ENCODE peak calls at places on chromosomes 3 and 15, in four cellular contexts. One of them, this sample, is unnamed.

GRCh38 chr3:130661116-130661515 is 85.5 kb downstream of the PIK3R4 start:
- DNase-seq in IMR-90: peak; percentile 46
- DNase-seq in H9: no peak
- DNase-seq in mesenchymal stem cell: peak; percentile 13
- DNase-seq in this sample: no peak

GRCh38 chr3:4107430-4107829 is 195.7 kb upstream of the SETMAR start:
- DNase-seq in IMR-90: no peak
- DNase-seq in H9: no peak
- DNase-seq in mesenchymal stem cell: no peak
- DNase-seq in this sample: no peak

GRCh38 chr3:134846943-134847342 is 51.9 kb downstream of the EPHB1 start:
- DNase-seq in IMR-90: peak; percentile 46
- DNase-seq in H9: peak; percentile 36
- DNase-seq in mesenchymal stem cell: peak; percentile 72
- DNase-seq in this sample: no peak

GRCh38 chr3:141646760-141647561 is 91.1 kb upstream of the RNF7 start:
- DNase-seq in IMR-90: peak; percentile 62
- DNase-seq in H9: peak; percentile 73
- DNase-seq in mesenchymal stem cell: peak; percentile 75
- DNase-seq in this sample: peak; percentile 21

GRCh38 chr3:112634786-112635541 is 6.0 kb downstream of the CCDC80 start:
- DNase-seq in IMR-90: peak; percentile 33
- DNase-seq in H9: no peak
- DNase-seq in mesenchymal stem cell: peak; percentile 56
- DNase-seq in this sample: no peak

GRCh38 chr3:147407107-147407494 is 758 bp upstream of the ZIC4 start:
- DNase-seq in IMR-90: no peak
- DNase-seq in H9: no peak
- DNase-seq in mesenchymal stem cell: no peak
- DNase-seq in this sample: peak; percentile 42

GRCh38 chr3:45020534-45020933 is 5.6 kb upstream of the CLEC3B start:
- DNase-seq in IMR-90: no peak
- DNase-seq in H9: no peak
- DNase-seq in mesenchymal stem cell: no peak
- DNase-seq in this sample: no peak

GRCh38 chr3:63228677-63229076 is 49.4 kb upstream of the SYNPR start:
- DNase-seq in IMR-90: peak; percentile 12
- DNase-seq in H9: peak; percentile 55
- DNase-seq in mesenchymal stem cell: peak; percentile 17
- DNase-seq in this sample: peak; percentile 14

GRCh38 chr15:63466378-63467192 is 37.8 kb upstream of the USP3 start:
- DNase-seq in IMR-90: peak; percentile 70
- DNase-seq in H9: peak; percentile 67
- DNase-seq in mesenchymal stem cell: peak; percentile 76
- DNase-seq in this sample: peak; percentile 43

GRCh38 chr3:24196526-24196925 is 251.4 kb downstream of the NR1D2 start:
- DNase-seq in IMR-90: no peak
- DNase-seq in H9: no peak
- DNase-seq in mesenchymal stem cell: no peak
- DNase-seq in this sample: no peak

GRCh38 chr3:9934235-9934621 is 594 bp downstream of the CRELD1 start:
- DNase-seq in IMR-90: no peak
- DNase-seq in H9: no peak
- DNase-seq in mesenchymal stem cell: no peak
- DNase-seq in this sample: no peak

GRCh38 chr15:83160741-83161140 is 46.9 kb downstream of the HDGFL3 start:
- DNase-seq in IMR-90: no peak
- DNase-seq in H9: no peak
- DNase-seq in mesenchymal stem cell: no peak
- DNase-seq in this sample: no peak

GRCh38 chr3:66011098-66011655 is 27.5 kb downstream of the MAGI1 start:
- DNase-seq in IMR-90: no peak
- DNase-seq in H9: no peak
- DNase-seq in mesenchymal stem cell: no peak
- DNase-seq in this sample: no peak

GRCh38 chr3:23991236-23992050 is 46.4 kb downstream of the NR1D2 start:
- DNase-seq in IMR-90: peak; percentile 24
- DNase-seq in H9: no peak
- DNase-seq in mesenchymal stem cell: peak; percentile 93
- DNase-seq in this sample: no peak

GRCh38 chr15:45468294-45468693 is 54.3 kb downstream of the SLC30A4 start:
- DNase-seq in IMR-90: no peak
- DNase-seq in H9: no peak
- DNase-seq in mesenchymal stem cell: no peak
- DNase-seq in this sample: no peak

GRCh38 chr3:22106213-22106867 is 355.3 kb upstream of the ZNF385D start:
- DNase-seq in IMR-90: no peak
- DNase-seq in H9: no peak
- DNase-seq in mesenchymal stem cell: no peak
- DNase-seq in this sample: no peak

GRCh38 chr3:177441281-177441812 is 244.1 kb upstream of the TBL1XR1 start:
- DNase-seq in IMR-90: no peak
- DNase-seq in H9: no peak
- DNase-seq in mesenchymal stem cell: no peak
- DNase-seq in this sample: no peak

GRCh38 chr3:136186330-136186729 is 9.8 kb downstream of the MSL2 start:
- DNase-seq in IMR-90: no peak
- DNase-seq in H9: no peak
- DNase-seq in mesenchymal stem cell: no peak
- DNase-seq in this sample: no peak

GRCh38 chr3:116087431-116087830 is 357.9 kb downstream of the LSAMP start:
- DNase-seq in IMR-90: no peak
- DNase-seq in H9: no peak
- DNase-seq in mesenchymal stem cell: no peak
- DNase-seq in this sample: no peak

GRCh38 chr3:171044828-171045793 is 18.6 kb upstream of the SLC2A2 start:
- DNase-seq in IMR-90: peak; percentile 80
- DNase-seq in H9: no peak
- DNase-seq in mesenchymal stem cell: peak; percentile 90
- DNase-seq in this sample: no peak

GRCh38 chr15:47383102-47383501 is 334.2 kb upstream of the SEMA6D start:
- DNase-seq in IMR-90: no peak
- DNase-seq in H9: no peak
- DNase-seq in mesenchymal stem cell: no peak
- DNase-seq in this sample: no peak

GRCh38 chr15:101085311-101085700 is 166.1 kb downstream of the LRRK1 start:
- DNase-seq in IMR-90: no peak
- DNase-seq in H9: no peak
- DNase-seq in mesenchymal stem cell: no peak
- DNase-seq in this sample: no peak

GRCh38 chr3:58160399-58160798 is 50.4 kb downstream of the DNASE1L3 start:
- DNase-seq in IMR-90: no peak
- DNase-seq in H9: no peak
- DNase-seq in mesenchymal stem cell: no peak
- DNase-seq in this sample: no peak

GRCh38 chr3:28973621-28974020 is 307.2 kb upstream of the RBMS3 start:
- DNase-seq in IMR-90: no peak
- DNase-seq in H9: no peak
- DNase-seq in mesenchymal stem cell: no peak
- DNase-seq in this sample: no peak

GRCh38 chr3:22117091-22117490 is 366.1 kb upstream of the ZNF385D start:
- DNase-seq in IMR-90: no peak
- DNase-seq in H9: no peak
- DNase-seq in mesenchymal stem cell: no peak
- DNase-seq in this sample: no peak

GRCh38 chr3:12965999-12966846 is 107.0 kb downstream of the IQSEC1 start:
- DNase-seq in IMR-90: no peak
- DNase-seq in H9: no peak
- DNase-seq in mesenchymal stem cell: peak; percentile 16
- DNase-seq in this sample: no peak

GRCh38 chr3:12964713-12965612 is 108.3 kb downstream of the IQSEC1 start:
- DNase-seq in IMR-90: no peak
- DNase-seq in H9: no peak
- DNase-seq in mesenchymal stem cell: no peak
- DNase-seq in this sample: no peak

GRCh38 chr3:12967751-12968209 is 105.4 kb downstream of the IQSEC1 start:
- DNase-seq in IMR-90: peak; percentile 83
- DNase-seq in H9: peak; percentile 96
- DNase-seq in mesenchymal stem cell: peak; percentile 83
- DNase-seq in this sample: peak; percentile 85

GRCh38 chr3:12968541-12968940 is 104.7 kb downstream of the IQSEC1 start:
- DNase-seq in IMR-90: no peak
- DNase-seq in H9: no peak
- DNase-seq in mesenchymal stem cell: no peak
- DNase-seq in this sample: no peak

DNA sequence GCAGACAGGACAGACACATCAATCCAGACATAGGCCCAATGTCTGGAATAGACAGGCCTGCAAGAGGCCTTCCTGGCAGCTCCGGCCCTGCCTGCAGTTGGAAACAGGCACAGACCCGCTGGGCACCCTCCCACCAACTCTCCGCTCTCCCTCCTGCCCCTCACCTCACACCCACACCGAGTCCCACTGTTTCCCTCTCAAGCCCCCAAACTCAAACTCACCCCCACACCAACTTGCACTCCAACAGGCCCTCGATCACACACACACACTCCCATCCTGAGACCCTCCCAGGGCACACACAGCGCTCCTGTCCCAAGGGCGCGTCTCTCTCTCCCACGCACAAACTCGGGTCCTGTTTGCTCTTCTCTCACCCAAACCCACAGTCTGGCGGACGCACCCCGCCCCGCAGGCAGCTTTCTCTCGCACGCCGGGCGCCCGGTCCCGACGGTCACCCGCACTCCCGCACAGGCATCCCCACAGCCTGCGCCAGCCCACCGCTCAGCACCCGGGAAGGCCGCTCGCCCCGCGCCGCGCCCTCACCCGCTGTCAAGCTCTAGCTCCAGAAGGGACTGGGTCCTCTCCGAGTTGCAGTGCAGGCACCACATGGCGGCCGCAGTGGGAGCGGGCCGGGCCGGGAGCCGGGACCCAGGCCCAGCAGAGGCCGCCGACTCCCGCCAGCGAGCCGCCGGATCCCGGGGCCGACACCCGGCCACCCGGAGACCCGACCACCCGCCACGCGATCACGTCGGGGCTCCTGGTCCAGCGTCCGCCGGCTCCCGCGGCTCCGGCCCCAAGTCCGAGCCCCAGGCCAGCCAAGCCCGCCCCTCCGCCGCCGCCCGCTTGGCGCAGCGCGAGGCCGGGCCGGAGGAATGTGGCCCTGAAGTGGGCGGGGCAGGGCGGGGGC is 106.1 kb downstream of the IQSEC1 start:
- DNase-seq in IMR-90: peak; percentile 22
- DNase-seq in H9: peak; percentile 50
- DNase-seq in mesenchymal stem cell: peak; percentile 43
- DNase-seq in this sample: no peak
- H3K23ac ChIP-seq in IMR-90: peak overlapping the region; percentile 99
- H3K23ac ChIP-seq in H9: no peak overlapping the region
- H3K23ac ChIP-seq in mesenchymal stem cell: no peak overlapping the region
- H3K23ac ChIP-seq in this sample: peak overlapping the region; percentile 94

DNA sequence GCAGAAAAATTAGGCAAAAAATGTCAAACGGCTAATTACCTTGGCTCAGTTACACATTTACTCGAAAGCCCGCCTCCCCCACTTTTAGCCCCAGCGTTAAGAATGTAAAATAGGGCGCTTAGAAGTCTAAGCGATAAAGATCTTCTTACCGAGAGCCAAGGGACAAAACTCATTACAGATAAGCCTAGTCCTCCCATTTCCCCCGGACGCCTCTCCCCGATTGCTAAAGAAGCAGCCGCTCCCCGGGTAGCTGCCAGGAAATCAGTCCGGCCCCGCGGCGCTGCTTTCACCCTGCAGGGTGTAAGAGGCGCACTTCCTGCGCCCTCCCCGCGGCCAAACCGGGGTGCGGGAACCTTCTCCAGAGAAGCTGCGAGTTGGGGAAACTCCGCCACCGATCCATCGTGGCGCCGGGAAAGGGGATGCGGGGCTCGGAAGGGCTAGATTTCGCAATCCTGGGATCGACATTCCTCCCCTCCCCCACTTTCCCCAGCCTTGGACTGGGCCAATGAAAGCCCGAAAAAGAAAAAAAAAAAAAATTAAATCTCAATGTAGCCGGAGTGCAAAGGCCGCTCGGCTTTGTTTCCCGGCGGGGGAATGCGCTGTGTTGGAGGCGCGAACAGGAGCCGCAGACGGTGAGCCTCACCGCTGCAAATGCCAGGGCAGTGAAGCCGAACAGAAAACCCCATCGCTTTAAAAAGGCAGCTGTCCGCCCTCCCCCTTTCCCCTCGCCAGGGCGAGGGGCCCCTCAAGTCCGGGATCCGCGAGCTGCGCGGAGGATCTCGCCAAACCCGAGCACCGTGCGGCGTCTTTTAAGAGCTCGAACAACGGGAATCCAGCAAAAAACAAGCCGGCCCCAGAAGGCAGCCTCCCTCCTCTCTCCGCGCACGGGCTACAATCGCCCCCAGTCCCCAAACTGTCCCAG is 658 bp upstream of the PTPRG start:
- DNase-seq in IMR-90: peak; percentile 73
- DNase-seq in H9: peak; percentile 83
- DNase-seq in mesenchymal stem cell: peak; percentile 84
- DNase-seq in this sample: peak; percentile 88
- H3K23ac ChIP-seq in IMR-90: peak overlapping the region; percentile 95
- H3K23ac ChIP-seq in H9: no peak overlapping the region
- H3K23ac ChIP-seq in mesenchymal stem cell: no peak overlapping the region
- H3K23ac ChIP-seq in this sample: peak overlapping the region; percentile 48

GRCh38 chr15:90000175-90000923 is 775 bp upstream of the ZNF710 start:
- DNase-seq in IMR-90: peak; percentile 15
- DNase-seq in H9: no peak
- DNase-seq in mesenchymal stem cell: peak; percentile 50
- DNase-seq in this sample: peak; percentile 41

GRCh38 chr15:90001062-90001682 is at the start of gene ZNF710:
- DNase-seq in IMR-90: peak; percentile 66
- DNase-seq in H9: peak; percentile 73
- DNase-seq in mesenchymal stem cell: peak; percentile 79
- DNase-seq in this sample: peak; percentile 51

GRCh38 chr15:89998141-89998661 is 2.9 kb upstream of the ZNF710 start:
- DNase-seq in IMR-90: peak; percentile 85
- DNase-seq in H9: no peak
- DNase-seq in mesenchymal stem cell: peak; percentile 81
- DNase-seq in this sample: no peak

GRCh38 chr15:89998923-89999675 is 2.0 kb upstream of the ZNF710 start:
- DNase-seq in IMR-90: no peak
- DNase-seq in H9: no peak
- DNase-seq in mesenchymal stem cell: peak; percentile 7
- DNase-seq in this sample: no peak

GRCh38 chr15:89999676-90000174 is 1.4 kb upstream of the ZNF710 start:
- DNase-seq in IMR-90: peak; percentile 9
- DNase-seq in H9: peak; percentile 75
- DNase-seq in mesenchymal stem cell: peak; percentile 48
- DNase-seq in this sample: peak; percentile 78
- H3K23ac ChIP-seq in IMR-90: peak overlapping the region; percentile 54
- H3K23ac ChIP-seq in H9: no peak overlapping the region
- H3K23ac ChIP-seq in mesenchymal stem cell: no peak overlapping the region
- H3K23ac ChIP-seq in this sample: peak overlapping the region; percentile 9

GRCh38 chr15:85381850-85382751 is 1.7 kb downstream of the AKAP13 start:
- DNase-seq in IMR-90: no peak
- DNase-seq in H9: no peak
- DNase-seq in mesenchymal stem cell: peak; percentile 74
- DNase-seq in this sample: no peak

GRCh38 chr15:85380217-85380859 is at the start of gene AKAP13:
- DNase-seq in IMR-90: peak; percentile 99
- DNase-seq in H9: peak; percentile 100
- DNase-seq in mesenchymal stem cell: peak; percentile 99
- DNase-seq in this sample: peak; percentile 98

GRCh38 chr15:85379403-85380131 is 836 bp upstream of the AKAP13 start:
- DNase-seq in IMR-90: no peak
- DNase-seq in H9: no peak
- DNase-seq in mesenchymal stem cell: peak; percentile 45
- DNase-seq in this sample: no peak

GRCh38 chr15:85382942-85383341 is 2.5 kb downstream of the AKAP13 start:
- DNase-seq in IMR-90: no peak
- DNase-seq in H9: no peak
- DNase-seq in mesenchymal stem cell: no peak
- DNase-seq in this sample: no peak

GRCh38 chr15:85380860-85381535 is 595 bp downstream of the AKAP13 start:
- DNase-seq in IMR-90: no peak
- DNase-seq in H9: no peak
- DNase-seq in mesenchymal stem cell: peak; percentile 54
- DNase-seq in this sample: peak; percentile 65
- H3K23ac ChIP-seq in IMR-90: no peak overlapping the region
- H3K23ac ChIP-seq in H9: no peak overlapping the region
- H3K23ac ChIP-seq in mesenchymal stem cell: no peak overlapping the region
- H3K23ac ChIP-seq in this sample: no peak overlapping the region